ENCODE peak calls at places on chromosomes 1 and 21, in six cellular contexts. V is NCI-H1092, W is mammary epithelial cell, J is right atrium auricular region, O is kidney tubule cell, G is iPS-NIHi11. H is an unnamed sample.

GRCh38 chr21:29870814-29871213 is 69.0 kb downstream of the GRIK1 start:
- DNase-seq in O (no peak), W (no peak), G (peak; percentile 12), V (no peak), J (no peak), H (no peak)

GRCh38 chr21:38263493-38263892 is 6.7 kb downstream of the KCNJ15 start:
- DNase-seq in W (peak; percentile 58), G (no peak), J (no peak), O (peak; percentile 83), V (no peak), H (no peak)

GRCh38 chr21:25639922-25640670 is 1.0 kb downstream of the JAM2 start:
- DNase-seq in W (no peak), V (no peak), G (peak; percentile 39), J (no peak), O (peak; percentile 2), H (peak; percentile 20)

GRCh38 chr1:236016083-236016482 is 48.8 kb downstream of the NID1 start:
- DNase-seq in G (no peak), O (no peak), J (peak; percentile 81), W (no peak), V (no peak), H (no peak)

GRCh38 chr1:158146165-158146564 is 34.5 kb upstream of the CD1D start:
- DNase-seq in O (no peak), W (peak; percentile 91), V (no peak), J (peak; percentile 51), G (no peak), H (no peak)

GRCh38 chr1:99527078-99527477 is 118.8 kb upstream of the PALMD start:
- DNase-seq in G (peak; percentile 13), J (no peak), O (no peak), W (no peak), V (no peak), H (no peak)

GRCh38 chr1:63724375-63724774 is 49.4 kb upstream of the ROR1 start:
- DNase-seq in J (no peak), W (no peak), G (no peak), V (no peak), O (no peak), H (no peak)

GRCh38 chr1:197307551-197307950 is 39.5 kb downstream of the CRB1 start:
- DNase-seq in O (peak; percentile 87), V (no peak), G (no peak), J (no peak), W (no peak), H (no peak)

GRCh38 chr1:53947172-53947835 is 1.2 kb downstream of the LRRC42 start:
- DNase-seq in G (no peak), O (no peak), W (no peak), V (no peak), J (no peak), H (no peak)

GRCh38 chr1:20644416-20644815 is 11.2 kb downstream of the PINK1 start:
- DNase-seq in V (no peak), G (no peak), W (no peak), J (no peak), O (no peak), H (no peak)

GRCh38 chr1:54053745-54054437 is 483 bp downstream of the TCEANC2 start:
- DNase-seq in O (peak; percentile 19), J (no peak), W (peak; percentile 12), G (no peak), V (no peak), H (peak; percentile 13)

GRCh38 chr1:200429221-200429751 is 19.4 kb upstream of the ZNF281 start:
- DNase-seq in V (no peak), O (peak; percentile 58), J (no peak), W (no peak), G (no peak), H (no peak)

GRCh38 chr1:200671235-200671786 is 1.6 kb upstream of the DDX59 start:
- DNase-seq in J (no peak), G (no peak), W (no peak), V (no peak), O (no peak), H (no peak)

GRCh38 chr1:246104927-246105326 is 402.2 kb downstream of the SMYD3 start:
- DNase-seq in W (peak; percentile 12), J (no peak), G (no peak), V (no peak), O (peak; percentile 47), H (no peak)

GRCh38 chr1:61138305-61138704 is 55.9 kb downstream of the NFIA start:
- DNase-seq in O (no peak), V (no peak), J (no peak), G (no peak), W (no peak), H (no peak)

GRCh38 chr1:5575396-5576110 is 416.7 kb downstream of the NPHP4 start:
- DNase-seq in V (no peak), J (peak; percentile 38), O (no peak), G (no peak), W (no peak), H (no peak)

GRCh38 chr1:966135-966602 is at the start of gene PLEKHN1:
- DNase-seq in W (peak; percentile 88), V (no peak), J (no peak), O (peak; percentile 89), G (peak; percentile 81), H (no peak)

GRCh38 chr1:72936151-72936740 is 653.9 kb upstream of the NEGR1 start:
- DNase-seq in O (peak; percentile 4), J (no peak), W (no peak), G (no peak), V (no peak), H (no peak)

GRCh38 chr1:166999500-166999899 is 10.4 kb downstream of the MAEL start:
- DNase-seq in V (no peak), J (no peak), O (no peak), G (no peak), W (no peak), H (no peak)

GRCh38 chr1:174428033-174428432 is 19.7 kb upstream of the GPR52 start:
- DNase-seq in J (no peak), W (no peak), G (no peak), O (no peak), V (no peak), H (no peak)

GRCh38 chr21:41613421-41613998 is 105.6 kb upstream of the TMPRSS2 start:
- DNase-seq in W (no peak), G (no peak), V (no peak), J (no peak), O (peak; percentile 65), H (no peak)

GRCh38 chr1:202105571-202106339 is 17.0 kb upstream of the GPR37L1 start:
- DNase-seq in W (peak; percentile 93), V (peak; percentile 53), G (peak; percentile 91), J (no peak), O (peak; percentile 97), H (peak; percentile 81)

GRCh38 chr1:223714849-223715709 is 2.7 kb downstream of the CAPN2 start:
- DNase-seq in V (no peak), G (peak; percentile 44), J (no peak), W (peak; percentile 93), O (peak; percentile 92), H (no peak)

GRCh38 chr1:61606448-61607312 is 118.3 kb downstream of the TM2D1 start:
- DNase-seq in W (peak; percentile 76), G (no peak), V (no peak), J (peak; percentile 94), O (peak; percentile 23), H (no peak)

GRCh38 chr1:117590273-117590925 is 15.4 kb upstream of the TENT5C start:
- DNase-seq in J (no peak), W (no peak), V (peak; percentile 2), G (no peak), O (no peak), H (no peak)

GRCh38 chr1:44089371-44090070 is 29.1 kb upstream of the KLF17 start:
- DNase-seq in J (no peak), O (peak; percentile 29), G (no peak), W (no peak), V (no peak), H (no peak)

GRCh38 chr1:183674339-183674738 is 21.2 kb upstream of the APOBEC4 start:
- DNase-seq in W (no peak), G (no peak), V (no peak), J (no peak), O (no peak), H (no peak)

GRCh38 chr1:206507395-206508129 is at the start of gene RASSF5:
- DNase-seq in G (peak; percentile 87), J (peak; percentile 88), V (peak; percentile 38), O (peak; percentile 60), W (peak; percentile 70), H (peak; percentile 44)

GRCh38 chr1:229059671-229060079 is 211.2 kb upstream of the RAB4A start:
- DNase-seq in G (no peak), V (no peak), J (no peak), O (no peak), W (no peak), H (no peak)